ENCODE peak calls at places on chromosomes 7 and 10, in ten cellular contexts. E, Y, F, M, Z, L, B, V, O and S are unnamed samples.

GRCh38 chr7:135666156-135666555 is 3.8 kb downstream of the STMP1 start:
- DNase-seq in O (no peak), L (no peak), M (no peak), E (no peak), V (no peak), F (no peak), Z (no peak), Y (no peak), B (no peak), S (no peak)

GRCh38 chr10:576130-576465 is 113.4 kb downstream of the DIP2C start:
- DNase-seq in O (no peak), E (no peak), M (no peak), Z (no peak), L (no peak), Y (no peak), B (no peak), V (no peak), F (no peak), S (no peak)

GRCh38 chr7:54541941-54542618 is at the start of gene VSTM2A:
- DNase-seq in F (no peak), O (peak; percentile 66), E (no peak), Y (no peak), V (peak; percentile 1), M (no peak), B (no peak), Z (no peak), L (no peak), S (no peak)

GRCh38 chr7:52956379-52956915 is 79.0 kb upstream of the POM121L12 start:
- DNase-seq in F (no peak), B (no peak), Z (no peak), Y (no peak), M (no peak), E (no peak), L (no peak), O (no peak), V (peak; percentile 74), S (no peak)

GRCh38 chr7:140317597-140317996 is 80.7 kb downstream of the SLC37A3 start:
- DNase-seq in L (no peak), V (no peak), B (peak; percentile 26), O (no peak), M (no peak), F (no peak), E (peak; percentile 85), Y (no peak), Z (no peak), S (no peak)

GRCh38 chr10:88989824-88990527 is 622 bp upstream of the FAS start:
- DNase-seq in B (no peak), L (no peak), F (no peak), Y (no peak), E (no peak), O (no peak), V (peak; percentile 81), Z (peak; percentile 26), M (peak; percentile 77), S (no peak)

GRCh38 chr10:10725196-10725595 is 292.5 kb upstream of the CELF2 start:
- DNase-seq in M (no peak), B (no peak), E (no peak), F (no peak), V (no peak), Y (no peak), O (no peak), L (no peak), Z (no peak), S (no peak)

GRCh38 chr10:99835947-99836346 is 53.5 kb downstream of the ABCC2 start:
- DNase-seq in Y (no peak), E (no peak), Z (no peak), F (no peak), L (no peak), M (no peak), V (no peak), B (no peak), O (no peak), S (no peak)

GRCh38 chr7:150831851-150832250 is 20.5 kb upstream of the AOC1 start:
- DNase-seq in Y (no peak), F (no peak), E (no peak), O (no peak), Z (no peak), L (no peak), M (no peak), B (no peak), V (no peak), S (no peak)

GRCh38 chr7:120055300-120055699 is 217.7 kb upstream of the KCND2 start:
- DNase-seq in Y (peak; percentile 13), F (no peak), L (no peak), M (no peak), E (no peak), V (no peak), O (no peak), B (no peak), Z (no peak), S (no peak)

GRCh38 chr7:131722371-131722770 is 165.9 kb upstream of the PODXL start:
- DNase-seq in L (no peak), Z (no peak), B (no peak), M (no peak), Y (no peak), O (no peak), F (no peak), V (no peak), E (no peak), S (no peak)

GRCh38 chr7:157404845-157405481 is 68.2 kb downstream of the DNAJB6 start:
- DNase-seq in O (peak; percentile 78), V (peak; percentile 16), Z (no peak), F (no peak), M (peak; percentile 42), L (no peak), E (peak; percentile 87), B (no peak), Y (no peak), S (peak; percentile 65)

GRCh38 chr7:127580612-127581011 is 4.8 kb downstream of the GCC1 start:
- DNase-seq in L (no peak), Z (no peak), E (no peak), Y (no peak), B (no peak), M (no peak), V (no peak), F (no peak), O (no peak), S (no peak)

GRCh38 chr7:24748521-24748920 is 8.7 kb downstream of the GSDME start:
- DNase-seq in V (no peak), L (no peak), O (no peak), E (peak; percentile 24), F (no peak), M (no peak), Y (no peak), B (no peak), Z (no peak), S (no peak)

GRCh38 chr7:23294549-23295400 is 4.4 kb upstream of the MALSU1 start:
- DNase-seq in L (no peak), Y (no peak), B (no peak), Z (no peak), V (no peak), M (no peak), E (no peak), F (no peak), O (no peak), S (no peak)

GRCh38 chr10:125152646-125153368 is 7.6 kb downstream of the CTBP2 start:
- DNase-seq in Y (no peak), Z (peak; percentile 72), M (peak; percentile 87), E (no peak), O (no peak), B (peak; percentile 88), V (peak; percentile 65), L (no peak), F (no peak), S (peak; percentile 66)

GRCh38 chr10:59181668-59182067 is 5.2 kb downstream of the PHYHIPL start:
- DNase-seq in M (no peak), B (no peak), F (no peak), Y (peak; percentile 50), O (no peak), Z (no peak), E (no peak), V (peak; percentile 43), L (peak; percentile 17), S (no peak)
- TF ChIP-seq POLR2AphosphoS5 in M (no peak), B (no peak), F (no peak), Y (no peak), O (no peak), Z (no peak), E (no peak), V (no peak), L (no peak), S (no peak)

DNA sequence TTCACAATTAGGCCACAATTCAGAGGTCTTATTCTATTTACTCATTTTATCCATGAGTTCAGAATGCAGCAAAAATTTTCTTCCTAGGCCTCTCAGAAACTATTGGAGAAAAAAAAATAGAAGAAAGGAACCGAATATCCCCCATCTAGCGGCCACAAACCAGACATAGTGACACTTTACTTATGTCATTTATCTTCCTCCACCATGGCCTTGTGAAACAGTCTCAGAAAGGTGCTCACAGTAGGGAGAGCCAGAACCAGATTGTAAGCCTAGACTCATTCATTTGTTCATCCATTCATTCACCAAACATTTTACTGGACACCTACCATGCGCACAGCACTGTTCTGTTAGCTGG is 16.0 kb downstream of the CREB3L2 start:
- DNase-seq in V (no peak), O (no peak), F (no peak), L (no peak), Z (no peak), B (no peak), M (no peak), Y (no peak), E (peak; percentile 65), S (no peak)
- TF ChIP-seq CTCF in V (no peak), O (no peak), F (no peak), L (peak; percentile 41), Z (no peak), B (no peak), M (no peak), Y (no peak), E (peak; percentile 31), S (no peak)

DNA sequence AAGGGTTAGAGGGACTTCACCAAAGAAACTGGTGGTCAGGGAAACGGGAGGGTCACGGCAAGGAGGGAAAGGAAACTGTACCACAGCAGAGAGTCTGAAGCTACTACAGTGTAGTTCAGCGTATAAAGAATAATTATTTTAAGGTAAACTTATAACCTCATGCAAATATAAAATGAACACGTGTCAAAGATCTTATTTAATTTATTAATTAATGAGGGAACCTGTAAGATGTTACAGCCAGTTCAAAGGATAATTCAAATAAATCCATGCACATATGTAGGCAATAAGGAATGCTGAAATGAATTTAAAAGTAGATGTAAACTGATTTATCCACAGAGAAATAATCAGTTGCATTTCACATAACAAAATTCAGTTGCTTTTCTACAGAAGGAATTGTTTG is 49.4 kb upstream of the ATRNL1 start:
- DNase-seq in F (no peak), E (no peak), M (no peak), V (no peak), L (no peak), O (no peak), B (no peak), Y (no peak), Z (no peak), S (no peak)
- TF ChIP-seq POLR2A in F (no peak), E (no peak), M (no peak), V (no peak), L (no peak), O (no peak), B (no peak), Y (no peak), Z (no peak), S (no peak)

DNA sequence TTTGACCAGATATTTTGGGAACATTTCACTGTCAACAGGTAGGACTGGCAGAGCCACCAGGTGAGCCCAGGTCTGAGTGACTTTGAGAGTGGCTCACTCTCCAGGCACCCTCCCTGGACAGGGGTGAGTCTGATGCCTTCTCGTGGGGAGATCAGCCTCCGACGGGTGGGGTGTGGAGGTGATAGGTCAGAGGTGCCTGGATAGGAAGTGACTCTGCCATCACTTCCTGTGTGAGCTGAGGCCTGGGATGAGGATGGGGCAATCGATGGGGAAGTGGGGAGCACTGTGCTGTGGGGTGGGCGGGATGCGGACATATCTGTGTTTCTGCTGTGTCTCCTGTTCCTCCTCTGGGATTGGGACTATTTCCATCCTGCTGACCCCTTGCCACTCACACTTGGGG is 34.6 kb downstream of the IFT22 start:
- DNase-seq in Z (no peak), V (no peak), F (no peak), M (no peak), B (peak; percentile 35), L (no peak), Y (no peak), O (no peak), E (no peak), S (no peak)
- TF ChIP-seq POLR2AphosphoS5 in Z (no peak), V (no peak), F (no peak), M (no peak), B (no peak), L (no peak), Y (no peak), O (no peak), E (no peak), S (no peak)